ENCODE peak calls at places on chromosome 16, in eight cellular contexts. I is A549, P is HL-60, L is HCT116, G is SK-N-SH, F is K562, J is GM12878, T is Panc1. Z is an unnamed sample.

GRCh38 chr16:65600629-65601028 is 478.8 kb upstream of the CDH11 start:
- DNase-seq in F (no peak), I (no peak), J (no peak), G (no peak), T (no peak), P (no peak), L (no peak), Z (no peak)

GRCh38 chr16:30927789-30928378 is 4.5 kb downstream of the FBXL19 start:
- DNase-seq in F (peak; percentile 81), T (no peak), P (no peak), I (peak; percentile 47), G (peak; percentile 95), L (peak; percentile 61), J (peak; percentile 35), Z (peak; percentile 85)

GRCh38 chr16:2986623-2987188 is 6.5 kb upstream of the PKMYT1 start:
- DNase-seq in G (no peak), L (no peak), J (no peak), T (no peak), P (no peak), I (no peak), F (no peak), Z (no peak)

GRCh38 chr16:47016700-47017133 is 43.2 kb upstream of the DNAJA2 start:
- DNase-seq in F (no peak), I (no peak), P (peak; percentile 41), T (no peak), G (no peak), J (peak; percentile 71), L (no peak), Z (no peak)

GRCh38 chr16:85010931-85011845 is at the start of gene ZDHHC7:
- DNase-seq in J (peak; percentile 45), I (peak; percentile 88), G (peak; percentile 96), P (peak; percentile 71), L (peak; percentile 69), T (no peak), F (peak; percentile 95), Z (peak; percentile 93)

GRCh38 chr16:30131869-30132475 is 9.0 kb upstream of the MAPK3 start:
- DNase-seq in G (no peak), J (no peak), F (no peak), P (no peak), I (no peak), L (no peak), T (no peak), Z (no peak)

GRCh38 chr16:4936991-4937781 is at the start of gene PPL:
- DNase-seq in F (peak; percentile 84), G (peak; percentile 72), J (no peak), T (no peak), I (no peak), P (no peak), L (peak; percentile 76), Z (peak; percentile 98)

GRCh38 chr16:68715471-68715870 is 21.6 kb upstream of the CDH1 start:
- DNase-seq in F (no peak), T (no peak), G (no peak), L (no peak), I (no peak), J (no peak), P (peak; percentile 11), Z (no peak)

GRCh38 chr16:15616475-15616874 is 26.5 kb downstream of the MARF1 start:
- DNase-seq in I (no peak), P (no peak), F (no peak), J (no peak), L (no peak), G (no peak), T (no peak), Z (no peak)

GRCh38 chr16:85491798-85492616 is 121.1 kb upstream of the GSE1 start:
- DNase-seq in P (no peak), F (peak; percentile 50), I (no peak), L (peak; percentile 41), J (no peak), T (no peak), G (no peak), Z (peak; percentile 83)

GRCh38 chr16:79307214-79307613 is 293.3 kb downstream of the MAF start:
- DNase-seq in T (no peak), F (no peak), G (no peak), P (no peak), J (no peak), L (no peak), I (no peak), Z (no peak)

GRCh38 chr16:89667633-89668032 is 10.0 kb downstream of the SPATA33 start:
- DNase-seq in P (no peak), F (no peak), J (no peak), G (no peak), I (no peak), T (no peak), L (no peak), Z (no peak)

GRCh38 chr16:27289669-27290068 is 21.1 kb upstream of the NSMCE1 start:
- DNase-seq in F (no peak), G (no peak), L (no peak), I (no peak), T (no peak), P (no peak), J (no peak), Z (no peak)

GRCh38 chr16:58815188-58815888 is 81.2 kb upstream of the GOT2 start:
- DNase-seq in I (no peak), T (no peak), F (no peak), P (no peak), L (no peak), G (no peak), J (no peak), Z (no peak)

GRCh38 chr16:4499196-4499555 is 23.0 kb downstream of the HMOX2 start:
- DNase-seq in L (no peak), F (no peak), J (no peak), G (no peak), P (no peak), T (no peak), I (no peak), Z (no peak)

GRCh38 chr16:12503201-12503600 is 300.5 kb downstream of the CPPED1 start:
- DNase-seq in G (no peak), F (no peak), T (no peak), P (no peak), I (no peak), J (no peak), L (no peak), Z (no peak)

GRCh38 chr16:12507366-12507765 is 296.3 kb downstream of the CPPED1 start:
- DNase-seq in I (no peak), L (no peak), P (no peak), G (no peak), F (no peak), J (no peak), T (no peak), Z (no peak)

GRCh38 chr16:12502671-12503070 is 301.0 kb downstream of the CPPED1 start:
- DNase-seq in J (no peak), T (no peak), F (no peak), L (no peak), P (no peak), I (no peak), G (no peak), Z (no peak)

GRCh38 chr16:12501727-12502457 is 301.8 kb downstream of the CPPED1 start:
- DNase-seq in J (no peak), I (no peak), P (no peak), L (no peak), F (no peak), G (no peak), T (no peak), Z (no peak)

GRCh38 chr16:12504312-12504711 is 299.4 kb downstream of the CPPED1 start:
- DNase-seq in G (no peak), I (no peak), J (no peak), P (no peak), T (no peak), L (no peak), F (no peak), Z (no peak)
- TF ChIP-seq REST in G (no peak), I (no peak), J (no peak), P (no peak), T (no peak), L (no peak), F (no peak), Z (no peak)

DNA sequence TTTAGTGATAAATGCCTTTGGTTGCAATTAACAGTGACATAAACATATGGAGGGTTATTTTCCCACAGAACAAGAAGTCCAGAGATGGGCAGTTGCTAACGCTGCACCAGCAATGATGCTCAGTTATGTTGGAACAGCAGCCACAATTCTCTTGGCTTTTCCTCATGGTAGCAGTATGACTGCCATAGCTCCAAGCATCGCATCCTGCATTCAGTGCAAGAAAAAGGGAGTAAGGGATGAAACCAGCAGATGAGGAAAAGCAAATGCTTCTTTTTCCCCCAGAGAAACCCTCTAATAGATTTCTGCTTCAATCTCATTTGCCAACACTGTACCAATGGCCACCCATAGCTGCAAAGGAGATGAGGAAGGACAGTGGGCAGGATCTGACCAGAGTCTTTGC is 13.0 kb upstream of the ZCCHC14 start:
- DNase-seq in J (no peak), L (no peak), T (no peak), F (no peak), G (no peak), P (no peak), I (no peak), Z (no peak)
- TF ChIP-seq REST in J (no peak), L (no peak), T (no peak), F (no peak), G (no peak), P (no peak), I (no peak), Z (no peak)

DNA sequence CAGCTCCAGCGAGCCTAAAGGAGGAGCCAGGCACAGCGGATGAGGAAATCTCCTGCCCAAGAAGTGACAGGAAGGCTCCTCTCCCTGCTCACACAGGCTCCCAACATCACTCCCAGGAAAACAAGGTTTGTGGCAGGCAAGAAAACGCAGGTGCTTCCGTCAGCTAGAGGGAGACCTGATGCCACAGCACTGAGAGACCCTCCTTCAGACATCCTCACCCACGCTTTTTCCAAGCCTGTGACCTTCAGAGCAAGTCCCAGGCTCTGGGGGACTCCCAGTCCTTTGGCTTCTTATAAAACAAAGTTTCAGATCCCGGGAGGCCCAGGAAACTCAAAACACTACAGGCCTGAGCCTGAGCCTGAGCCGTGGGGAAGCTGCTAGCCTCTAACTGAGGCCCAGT is 89.6 kb downstream of the ZNF423 start:
- DNase-seq in P (no peak), F (no peak), I (no peak), T (no peak), G (no peak), J (no peak), L (no peak), Z (no peak)
- TF ChIP-seq REST in P (no peak), F (no peak), I (no peak), T (no peak), G (no peak), J (no peak), L (no peak), Z (no peak)

GRCh38 chr16:9868606-9869149 is 313.6 kb downstream of the GRIN2A start:
- DNase-seq in I (no peak), P (no peak), G (no peak), L (no peak), T (no peak), F (no peak), J (no peak), Z (no peak)

GRCh38 chr16:9869776-9870175 is 312.5 kb downstream of the GRIN2A start:
- DNase-seq in G (no peak), L (no peak), T (no peak), J (no peak), I (no peak), P (no peak), F (no peak), Z (no peak)

GRCh38 chr16:9867176-9867575 is 315.1 kb downstream of the GRIN2A start:
- DNase-seq in L (no peak), I (no peak), P (no peak), G (no peak), J (no peak), F (no peak), T (no peak), Z (no peak)

GRCh38 chr16:9874233-9874632 is 308.0 kb downstream of the GRIN2A start:
- DNase-seq in L (no peak), I (no peak), G (no peak), J (no peak), P (no peak), T (no peak), F (no peak), Z (peak; percentile 29)

GRCh38 chr16:9870962-9871361 is 311.3 kb downstream of the GRIN2A start:
- DNase-seq in I (no peak), L (no peak), P (no peak), T (no peak), J (no peak), G (no peak), F (no peak), Z (no peak)
- TF ChIP-seq REST in I (no peak), L (no peak), P (no peak), T (no peak), J (no peak), G (no peak), F (no peak), Z (no peak)